ENCODE peak calls at places on chromosomes 2 and 18, in ten cellular contexts. A is BE2C, E is transverse colon, V is H1, D is endothelial cell, Y is fibroblast of pulmonary artery, B is epithelial cell of esophagus, Q is GM20000, J is osteoblast, Z is adrenal gland. P is an unnamed sample.

GRCh38 chr18:59345556-59345955 is 13.5 kb downstream of the LMAN1 start:
- DNase-seq in A (no peak), E (no peak), V (no peak), D (no peak), Y (no peak), B (no peak), Q (no peak), J (no peak), Z (no peak), P (no peak)

GRCh38 chr2:144430722-144431163 is 89.2 kb downstream of the ZEB2 start:
- DNase-seq in A (no peak), E (no peak), V (no peak), D (no peak), Y (peak; percentile 63), B (no peak), Q (peak; percentile 58), J (no peak), Z (peak; percentile 24), P (peak; percentile 99)

GRCh38 chr2:226835420-226835795 is 446 bp upstream of the RHBDD1 start:
- DNase-seq in A (no peak), E (no peak), V (peak; percentile 79), D (peak; percentile 66), Y (no peak), B (no peak), Q (peak; percentile 44), J (peak; percentile 35), Z (no peak), P (no peak)

GRCh38 chr18:65415167-65415566 is 335.6 kb upstream of the CDH7 start:
- DNase-seq in A (no peak), E (no peak), V (no peak), D (no peak), Y (no peak), B (peak; percentile 10), Q (no peak), J (no peak), Z (no peak), P (no peak)

GRCh38 chr2:121944072-121944829 is 188.8 kb downstream of the TSN start:
- DNase-seq in A (no peak), E (no peak), V (no peak), D (no peak), Y (peak; percentile 92), B (peak; percentile 89), Q (no peak), J (peak; percentile 66), Z (no peak), P (peak; percentile 68)

GRCh38 chr18:60894254-60894945 is 438.8 kb upstream of the CDH20 start:
- DNase-seq in A (no peak), E (no peak), V (no peak), D (no peak), Y (peak; percentile 59), B (peak; percentile 94), Q (no peak), J (peak; percentile 44), Z (no peak), P (no peak)

GRCh38 chr2:160440888-160441287 is 52.7 kb downstream of the RBMS1 start:
- DNase-seq in A (no peak), E (no peak), V (no peak), D (no peak), Y (no peak), B (no peak), Q (no peak), J (no peak), Z (no peak), P (peak; percentile 27)

GRCh38 chr2:9332853-9333245 is 90.5 kb downstream of the ITGB1BP1 start:
- DNase-seq in A (no peak), E (no peak), V (no peak), D (no peak), Y (no peak), B (no peak), Q (no peak), J (no peak), Z (no peak), P (peak; percentile 34)

GRCh38 chr18:58005885-58006523 is 38.0 kb upstream of the NEDD4L start:
- DNase-seq in A (no peak), E (no peak), V (no peak), D (no peak), Y (peak; percentile 14), B (peak; percentile 82), Q (no peak), J (peak; percentile 77), Z (no peak), P (no peak)

GRCh38 chr2:208371634-208371935 is 35.0 kb upstream of the PTH2R start:
- DNase-seq in A (no peak), E (no peak), V (no peak), D (no peak), Y (no peak), B (no peak), Q (no peak), J (no peak), Z (no peak), P (no peak)

GRCh38 chr2:208369091-208369490 is 37.5 kb upstream of the PTH2R start:
- DNase-seq in A (no peak), E (no peak), V (no peak), D (no peak), Y (peak; percentile 15), B (peak; percentile 48), Q (no peak), J (no peak), Z (no peak), P (peak; percentile 46)

GRCh38 chr2:208370881-208371633 is 35.5 kb upstream of the PTH2R start:
- DNase-seq in A (peak; percentile 18), E (no peak), V (no peak), D (no peak), Y (peak; percentile 28), B (no peak), Q (no peak), J (no peak), Z (no peak), P (no peak)

GRCh38 chr2:208375452-208376068 is 31.0 kb upstream of the PTH2R start:
- DNase-seq in A (no peak), E (no peak), V (no peak), D (no peak), Y (no peak), B (no peak), Q (no peak), J (no peak), Z (no peak), P (no peak)

DNA sequence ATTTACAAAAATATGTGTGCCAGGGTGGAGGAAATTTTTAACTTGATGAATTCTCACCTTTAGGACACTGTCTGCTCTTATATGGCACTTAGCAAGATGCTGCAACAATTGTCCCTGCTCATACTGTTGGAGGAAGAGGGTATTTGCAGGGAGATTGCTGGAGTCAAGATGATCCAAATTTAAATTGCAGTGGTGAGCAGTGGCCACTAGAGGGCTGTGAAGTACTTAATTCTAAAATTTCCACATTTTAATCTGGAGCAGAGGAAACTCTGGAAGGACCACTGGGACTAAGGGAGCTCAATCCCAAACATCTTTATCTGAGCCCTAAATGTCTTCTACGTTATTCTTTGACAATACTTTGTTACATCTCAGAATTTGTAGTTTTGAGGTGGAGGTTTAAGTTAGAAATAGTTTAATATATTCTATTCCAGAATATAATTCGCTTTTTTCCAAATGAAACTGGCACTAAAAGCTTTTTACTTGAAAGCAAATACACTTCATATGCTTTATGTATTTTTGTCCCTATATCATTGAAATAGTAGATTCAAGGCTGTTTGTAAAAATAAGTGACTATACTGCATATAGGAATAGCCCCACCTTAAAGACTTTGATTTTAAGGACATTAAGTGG is 33.0 kb upstream of the PTH2R start:
- DNase-seq in A (peak; percentile 41), E (no peak), V (no peak), D (peak; percentile 49), Y (peak; percentile 72), B (peak; percentile 61), Q (peak; percentile 70), J (peak; percentile 91), Z (peak; percentile 28), P (peak; percentile 57)
- TF ChIP-seq CTCF in A (peak; percentile 84), E (peak; percentile 92), V (peak; percentile 74), D (peak; percentile 93), Y (peak; percentile 85), B (peak; percentile 84), Q (peak; percentile 76), J (peak; percentile 93), Z (peak; percentile 67), P (peak; percentile 80)

DNA sequence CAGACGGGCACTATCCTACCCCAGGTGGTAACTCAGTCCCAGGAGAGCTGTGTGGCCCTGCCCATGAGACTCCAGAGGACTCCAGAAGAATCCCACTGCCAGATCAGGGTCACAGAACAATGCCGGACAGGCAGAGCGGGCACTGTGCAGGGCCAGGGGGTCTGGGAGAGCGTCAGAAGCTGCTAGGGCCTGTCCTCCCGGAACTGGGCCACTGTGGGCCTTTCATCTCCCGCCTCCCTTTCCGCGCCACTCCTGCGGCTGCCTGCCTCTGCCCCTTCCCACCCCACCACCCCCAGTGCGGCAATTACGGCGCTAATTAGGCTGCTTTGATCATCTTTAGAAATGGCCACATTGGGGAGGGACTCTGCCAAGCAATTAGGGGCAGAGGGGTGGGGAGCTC is 607 bp upstream of the PRSS56 start:
- DNase-seq in A (no peak), E (no peak), V (no peak), D (no peak), Y (no peak), B (no peak), Q (no peak), J (no peak), Z (no peak), P (no peak)
- TF ChIP-seq CTCF in A (no peak), E (no peak), V (no peak), D (no peak), Y (no peak), B (no peak), Q (no peak), J (no peak), Z (no peak), P (no peak)

DNA sequence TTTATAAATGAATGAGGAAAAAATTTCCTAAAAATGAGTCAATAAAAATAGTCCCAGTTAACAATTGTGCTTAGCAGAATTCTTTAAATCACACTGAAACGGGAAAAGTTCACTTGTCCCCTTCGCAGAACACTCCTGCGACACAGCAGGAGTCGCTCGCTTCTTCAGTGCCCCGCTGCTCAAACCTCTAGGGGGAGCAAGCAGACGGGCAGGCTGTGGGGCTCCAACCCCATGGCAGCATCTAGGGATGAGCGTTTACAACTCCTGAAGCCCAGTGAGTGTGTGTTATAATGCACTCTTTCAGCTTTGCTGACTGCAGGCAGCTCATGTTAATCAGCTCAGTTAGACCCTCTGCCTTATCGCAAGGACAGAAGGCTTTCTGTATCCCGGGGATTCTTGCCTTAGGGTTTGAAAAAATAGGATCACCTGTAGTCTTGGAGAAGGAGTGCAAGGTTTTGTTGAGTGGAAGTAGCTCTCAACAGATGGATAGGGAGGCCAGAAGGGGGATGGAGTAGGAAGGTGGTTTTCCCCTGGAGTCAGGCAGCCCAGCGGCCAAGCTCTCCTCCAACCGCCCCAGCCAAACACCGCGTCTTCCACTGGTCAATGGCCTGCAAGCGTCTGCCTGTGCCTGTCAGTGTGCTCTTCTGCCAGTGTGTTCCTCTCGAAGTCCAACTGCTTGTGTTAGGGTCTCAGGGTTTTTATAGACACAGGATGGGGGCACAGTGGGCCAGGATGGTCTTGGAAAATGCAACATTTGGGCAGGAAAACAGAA is 1977.7 kb upstream of the LRRTM1 start:
- DNase-seq in A (no peak), E (no peak), V (peak; percentile 58), D (peak; percentile 35), Y (no peak), B (no peak), Q (no peak), J (no peak), Z (no peak), P (no peak)
- TF ChIP-seq CTCF in A (no peak), E (no peak), V (peak; percentile 72), D (no peak), Y (no peak), B (no peak), Q (no peak), J (no peak), Z (no peak), P (no peak)

DNA sequence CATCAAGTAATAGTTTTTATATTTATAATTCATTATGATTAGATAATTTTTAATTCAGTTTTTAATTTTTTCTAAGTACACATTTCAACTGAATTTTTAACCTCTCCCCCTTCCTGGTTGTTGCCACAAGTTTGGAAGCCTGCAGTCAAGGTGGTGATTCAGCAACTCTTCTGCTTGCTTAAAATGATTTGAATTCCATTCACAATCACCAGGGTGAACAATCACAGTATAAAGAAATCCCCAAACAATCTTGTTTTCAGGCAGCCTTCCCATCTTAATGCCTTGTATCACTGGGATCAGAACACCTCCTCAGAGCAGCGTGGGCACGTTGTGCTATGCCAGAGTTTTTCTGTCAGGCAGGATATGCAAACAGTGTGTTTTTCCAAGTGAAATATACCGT is 46.6 kb upstream of the BARD1 start:
- DNase-seq in A (no peak), E (no peak), V (no peak), D (no peak), Y (peak; percentile 28), B (peak; percentile 23), Q (no peak), J (no peak), Z (no peak), P (peak; percentile 12)
- TF ChIP-seq CTCF in A (no peak), E (no peak), V (no peak), D (no peak), Y (no peak), B (no peak), Q (no peak), J (no peak), Z (no peak), P (no peak)

P was measured in fibroblast of villous mesenchyme.